ENCODE peak calls at places on chromosome 13, in seven cellular contexts. Q, Y, U, X, P, M and V are unnamed samples.

GRCh38 chr13:98954313-98954712 is 23.6 kb downstream of the DOCK9 start:
- DNase-seq in Q (no peak), Y (no peak), U (no peak), X (no peak), P (no peak), M (no peak), V (no peak)

GRCh38 chr13:99288069-99288468 is 19.1 kb downstream of the GPR183 start:
- DNase-seq in Q (no peak), Y (no peak), U (peak; percentile 42), X (no peak), P (no peak), M (no peak), V (peak; percentile 63)

GRCh38 chr13:28349901-28350654 is 144.8 kb downstream of the FLT1 start:
- DNase-seq in Q (no peak), Y (no peak), U (no peak), X (no peak), P (no peak), M (no peak), V (no peak)

GRCh38 chr13:100883453-100883852 is 208.9 kb upstream of the TMTC4 start:
- DNase-seq in Q (no peak), Y (no peak), U (no peak), X (no peak), P (no peak), M (no peak), V (no peak)

GRCh38 chr13:63737418-63737817 is 2321.8 kb upstream of the PCDH20 start:
- DNase-seq in Q (no peak), Y (no peak), U (no peak), X (no peak), P (no peak), M (no peak), V (no peak)

GRCh38 chr13:50531917-50532899 is 311.3 kb downstream of the DLEU7 start:
- DNase-seq in Q (peak; percentile 31), Y (no peak), U (no peak), X (no peak), P (no peak), M (no peak), V (no peak)

GRCh38 chr13:111852701-111853100 is 214.2 kb upstream of the SOX1 start:
- DNase-seq in Q (no peak), Y (no peak), U (no peak), X (no peak), P (no peak), M (no peak), V (no peak)

GRCh38 chr13:97386832-97387486 is 47.0 kb upstream of the RAP2A start:
- DNase-seq in Q (no peak), Y (no peak), U (no peak), X (no peak), P (no peak), M (no peak), V (no peak)

GRCh38 chr13:95191821-95192220 is 109.4 kb downstream of the ABCC4 start:
- DNase-seq in Q (peak; percentile 74), Y (peak; percentile 63), U (peak; percentile 69), X (peak; percentile 39), P (no peak), M (peak; percentile 79), V (peak; percentile 68)

GRCh38 chr13:67228909-67229308 is 1.2 kb downstream of the PCDH9 start:
- DNase-seq in Q (peak; percentile 30), Y (no peak), U (no peak), X (no peak), P (no peak), M (no peak), V (no peak)

GRCh38 chr13:112715715-112716460 is 26.1 kb downstream of the ATP11A start:
- DNase-seq in Q (no peak), Y (no peak), U (no peak), X (no peak), P (no peak), M (peak; percentile 62), V (no peak)

GRCh38 chr13:69324109-69324886 is 783.3 kb upstream of the ATXN8OS start:
- DNase-seq in Q (peak; percentile 4), Y (no peak), U (no peak), X (no peak), P (no peak), M (no peak), V (no peak)

GRCh38 chr13:46961719-46962118 is 64.9 kb upstream of the HTR2A start:
- DNase-seq in Q (no peak), Y (no peak), U (no peak), X (no peak), P (no peak), M (no peak), V (peak; percentile 70)

GRCh38 chr13:46963874-46964273 is 67.0 kb upstream of the HTR2A start:
- DNase-seq in Q (no peak), Y (no peak), U (no peak), X (no peak), P (no peak), M (no peak), V (no peak)

GRCh38 chr13:46964789-46965527 is 68.1 kb upstream of the HTR2A start:
- DNase-seq in Q (no peak), Y (no peak), U (no peak), X (no peak), P (no peak), M (no peak), V (no peak)

DNA sequence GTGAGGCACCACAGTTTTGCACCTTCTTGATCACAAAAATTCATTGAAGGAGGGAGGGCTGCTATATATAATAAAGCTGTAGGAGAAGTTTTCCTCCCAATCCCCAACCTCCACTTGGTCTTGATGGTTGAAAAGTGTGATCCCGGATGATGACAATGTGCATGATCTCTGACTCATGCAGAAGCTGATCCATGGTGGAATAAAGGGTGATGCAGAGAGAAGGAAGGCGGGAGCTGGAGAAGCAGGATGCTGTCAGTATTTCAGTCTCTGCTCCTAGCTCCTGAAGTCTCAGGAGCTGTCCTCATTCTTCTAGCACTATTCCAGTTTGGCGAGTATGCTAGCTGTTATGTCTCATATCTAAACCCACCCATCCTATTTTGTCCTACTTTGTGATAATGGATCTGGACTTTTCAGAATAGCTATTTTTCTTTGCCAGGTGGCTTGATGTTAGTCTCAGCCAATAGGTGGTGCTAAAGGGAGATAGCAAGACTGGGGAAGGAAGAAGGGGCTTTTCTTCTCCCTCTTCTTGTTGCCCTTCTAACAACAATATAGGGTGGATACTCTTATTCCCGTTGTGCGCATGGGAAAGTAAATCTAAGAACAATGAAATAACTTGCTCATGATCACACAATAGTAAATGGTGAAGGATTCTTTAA is 65.6 kb upstream of the HTR2A start:
- DNase-seq in Q (peak; percentile 54), Y (no peak), U (no peak), X (no peak), P (no peak), M (no peak), V (peak; percentile 28)
- TF ChIP-seq CTCF in Q (peak; percentile 91), Y (no peak), U (no peak), X (no peak), P (no peak), M (no peak), V (peak; percentile 51)

DNA sequence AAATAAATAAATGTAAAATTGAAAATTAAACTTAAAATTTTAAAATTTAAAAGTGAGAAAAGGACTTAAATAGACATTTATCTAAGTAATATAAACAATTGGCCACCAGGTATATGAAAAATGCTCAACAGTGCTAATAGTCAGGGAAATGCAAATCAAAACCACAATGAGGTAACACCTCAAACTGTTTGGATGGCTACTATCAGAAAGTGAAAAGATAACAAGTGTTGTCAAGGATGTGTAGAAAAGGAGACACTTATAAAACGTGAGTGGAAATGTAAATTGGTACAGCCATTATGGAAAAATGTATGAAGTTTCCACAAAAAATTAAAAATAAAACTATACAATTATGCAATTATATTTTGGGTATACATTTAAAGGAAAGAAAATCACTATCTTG is 752.2 kb downstream of the EFNB2 start:
- DNase-seq in Q (no peak), Y (no peak), U (no peak), X (no peak), P (no peak), M (no peak), V (no peak)
- TF ChIP-seq CTCF in Q (no peak), Y (no peak), U (no peak), X (no peak), P (no peak), M (no peak), V (no peak)

GRCh38 chr13:32791545-32792172 is 205.4 kb downstream of the PDS5B start:
- DNase-seq in Q (peak; percentile 52), Y (no peak), U (no peak), X (no peak), P (no peak), M (no peak), V (peak; percentile 70)

GRCh38 chr13:32790731-32791130 is 204.5 kb downstream of the PDS5B start:
- DNase-seq in Q (no peak), Y (no peak), U (no peak), X (no peak), P (no peak), M (no peak), V (no peak)
- TF ChIP-seq CTCF in Q (peak; percentile 24), Y (no peak), U (no peak), X (no peak), P (no peak), M (no peak), V (no peak)

DNA sequence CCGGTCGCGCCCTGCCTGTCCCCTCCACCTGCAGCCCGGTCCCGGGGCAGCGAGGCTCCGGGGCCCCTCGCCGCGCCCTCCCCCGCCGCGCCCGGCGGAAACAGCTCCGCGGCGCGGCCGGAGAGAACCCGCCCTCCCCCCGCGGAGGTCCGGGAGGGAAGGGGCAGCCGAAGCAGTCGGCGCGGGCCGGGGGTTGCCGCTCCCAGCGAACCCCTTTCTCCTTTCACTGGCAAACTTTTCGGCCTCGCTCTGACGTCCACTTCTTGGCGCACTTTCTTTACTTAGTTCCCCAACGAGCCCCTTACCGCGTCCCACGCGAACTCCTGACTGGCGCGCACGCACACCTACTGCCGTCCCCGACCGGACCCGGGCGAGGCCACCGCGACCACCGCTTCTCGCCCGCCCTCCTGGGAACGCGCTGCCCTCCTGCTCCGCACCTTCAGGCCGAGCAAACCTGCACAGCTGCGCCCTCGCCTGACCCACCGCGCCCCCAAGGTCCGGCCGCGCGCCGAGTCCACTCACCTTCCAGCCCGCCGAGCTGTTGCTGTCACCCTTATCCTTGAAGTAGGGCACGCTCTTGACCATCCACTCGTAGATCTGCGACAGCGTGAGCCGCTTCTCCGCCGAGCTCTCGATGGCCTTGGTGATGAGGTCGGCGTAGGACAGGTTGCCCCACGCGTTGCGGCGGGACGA is 1.2 kb downstream of the FOXO1 start:
- DNase-seq in Q (peak; percentile 68), Y (peak; percentile 48), U (peak; percentile 40), X (no peak), P (no peak), M (peak; percentile 73), V (peak; percentile 70)
- TF ChIP-seq CTCF in Q (peak; percentile 29), Y (no peak), U (no peak), X (no peak), P (no peak), M (no peak), V (peak; percentile 16)

GRCh38 chr13:49098771-49099512 is 121.2 kb upstream of the MLNR start:
- DNase-seq in Q (peak; percentile 17), Y (no peak), U (no peak), X (no peak), P (no peak), M (no peak), V (no peak)
- TF ChIP-seq CTCF in Q (peak; percentile 63), Y (no peak), U (peak; percentile 20), X (no peak), P (no peak), M (peak; percentile 22), V (no peak)